ENCODE peak calls at places on chromosomes 16 and 17, in eight cellular contexts. Y is endothelial cell; I is colonic mucosa; B is CD4-positive, alpha-beta T cell; C is Panc1; Q is fibroblast of pulmonary artery; R is Caco-2; U is sigmoid colon. H is an unnamed sample.

GRCh38 chr16:55496509-55497145 is 12.2 kb upstream of the LPCAT2 start:
- DNase-seq in Y (no peak), U (no peak), I (no peak), B (no peak), C (no peak), Q (no peak), R (no peak), H (no peak)

GRCh38 chr16:24246911-24247607 is 9.1 kb upstream of the CACNG3 start:
- DNase-seq in Y (no peak), Q (no peak), R (no peak), I (no peak), B (no peak), C (no peak), U (no peak), H (no peak)

GRCh38 chr16:60811051-60811608 is 1225.1 kb downstream of the CDH8 start:
- DNase-seq in U (no peak), Q (no peak), I (no peak), B (no peak), Y (no peak), R (no peak), C (no peak), H (no peak)

GRCh38 chr16:27727941-27728340 is 178.0 kb downstream of the KATNIP start:
- DNase-seq in B (no peak), Q (no peak), C (no peak), R (no peak), I (no peak), U (no peak), Y (no peak), H (no peak)

GRCh38 chr17:44084131-44084538 is 13.6 kb downstream of the G6PC3 start:
- DNase-seq in R (no peak), Y (peak; percentile 48), U (no peak), C (no peak), Q (no peak), I (peak; percentile 41), B (no peak), H (peak; percentile 62)

GRCh38 chr17:67544364-67544763 is 167.3 kb downstream of the PITPNC1 start:
- DNase-seq in U (no peak), I (no peak), R (no peak), C (no peak), Y (no peak), B (no peak), Q (no peak), H (no peak)

GRCh38 chr17:34307110-34307509 is 12.1 kb upstream of the CCL8 start:
- DNase-seq in Y (no peak), U (no peak), B (no peak), I (no peak), C (no peak), R (no peak), Q (peak; percentile 88), H (no peak)

GRCh38 chr17:56785997-56786680 is 47.6 kb downstream of the C17orf67 start:
- DNase-seq in Q (no peak), B (no peak), Y (no peak), I (no peak), C (no peak), R (no peak), U (no peak), H (no peak)

GRCh38 chr17:79038545-79039135 is 14.7 kb downstream of the C1QTNF1 start:
- DNase-seq in Q (peak; percentile 100), C (no peak), R (no peak), U (peak; percentile 87), B (no peak), I (no peak), Y (no peak), H (no peak)

GRCh38 chr17:64084940-64085649 is 44.8 kb downstream of the ERN1 start:
- DNase-seq in I (no peak), R (no peak), C (no peak), Q (no peak), B (no peak), Y (no peak), U (no peak), H (no peak)

GRCh38 chr17:81701288-81702071 is 1.7 kb upstream of the MRPL12 start:
- DNase-seq in R (no peak), C (no peak), B (no peak), U (no peak), Y (no peak), Q (no peak), I (no peak), H (no peak)

GRCh38 chr17:39525801-39526506 is 64.7 kb downstream of the CDK12 start:
- DNase-seq in B (no peak), C (no peak), I (no peak), Y (no peak), R (no peak), Q (no peak), U (no peak), H (no peak)

GRCh38 chr16:7304257-7304656 is 28.4 kb upstream of the RBFOX1 start:
- DNase-seq in C (no peak), R (no peak), Y (no peak), B (no peak), Q (no peak), I (no peak), U (no peak), H (no peak)

GRCh38 chr16:23160082-23160481 is 10.8 kb upstream of the USP31 start:
- DNase-seq in R (no peak), B (no peak), C (no peak), Y (no peak), Q (no peak), U (no peak), I (no peak), H (no peak)

GRCh38 chr16:88784074-88784855 is 755 bp downstream of the PIEZO1 start:
- DNase-seq in C (no peak), U (peak; percentile 94), R (peak; percentile 78), Y (peak; percentile 80), I (peak; percentile 76), Q (peak; percentile 83), B (no peak), H (peak; percentile 84)

GRCh38 chr17:10135539-10136257 is 62.7 kb downstream of the GAS7 start:
- DNase-seq in R (no peak), U (peak; percentile 89), C (no peak), I (peak; percentile 60), B (no peak), Q (peak; percentile 46), Y (no peak), H (no peak)

GRCh38 chr17:2837147-2837561 is 40.9 kb downstream of the RAP1GAP2 start:
- DNase-seq in Q (no peak), C (no peak), U (no peak), Y (no peak), I (no peak), R (no peak), B (peak; percentile 28), H (no peak)

GRCh38 chr17:57868007-57868774 is 18.3 kb upstream of the MRPS23 start:
- DNase-seq in U (peak; percentile 96), R (no peak), Y (no peak), Q (peak; percentile 85), C (no peak), B (no peak), I (peak; percentile 48), H (peak; percentile 52)
- TF ChIP-seq CTCF in U (peak; percentile 63), R (no peak), Y (no peak), Q (peak; percentile 53), C (no peak), B (no peak), I (peak; percentile 21), H (no peak)

DNA sequence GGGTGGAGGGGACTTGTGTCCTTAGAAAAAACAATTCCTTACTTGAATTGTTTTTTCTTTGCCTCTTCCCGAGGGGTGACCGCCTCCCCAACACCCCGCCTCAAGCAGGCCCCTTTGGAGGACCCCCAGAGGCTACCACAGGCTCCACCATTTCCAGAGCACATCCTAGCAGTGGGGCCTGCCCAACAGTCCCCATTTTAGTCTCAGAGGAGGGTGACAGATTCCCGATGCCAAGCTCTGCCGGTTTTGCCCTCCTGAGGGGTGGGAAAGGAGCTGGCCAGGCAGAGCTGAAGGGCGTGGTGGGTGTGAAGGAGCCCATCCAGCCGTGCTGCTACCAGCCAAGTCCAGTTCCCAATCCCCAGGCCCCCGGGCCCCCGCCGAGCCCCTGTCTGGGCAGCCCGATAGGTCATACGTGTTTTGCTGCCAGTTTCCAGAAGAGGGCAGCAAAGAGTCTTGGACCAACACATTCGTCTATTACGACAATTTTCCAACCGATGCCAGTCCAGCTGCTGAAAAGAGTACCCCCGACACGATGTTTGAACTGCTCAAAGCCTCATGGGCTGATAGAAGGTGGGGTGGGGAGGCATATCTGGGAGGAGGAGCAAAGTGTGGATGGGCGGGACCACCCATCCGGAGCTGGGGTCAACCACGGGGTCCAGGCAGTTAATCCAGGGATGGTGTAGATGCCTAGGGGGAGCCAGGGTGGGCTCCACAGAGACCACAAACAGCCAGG is 18.8 kb upstream of the GAA start:
- DNase-seq in C (no peak), Q (peak; percentile 84), B (peak; percentile 38), R (peak; percentile 74), U (peak; percentile 82), Y (peak; percentile 75), I (peak; percentile 66), H (peak; percentile 68)
- TF ChIP-seq CTCF in C (peak; percentile 94), Q (peak; percentile 72), B (peak; percentile 82), R (peak; percentile 89), U (peak; percentile 69), Y (peak; percentile 71), I (peak; percentile 72), H (peak; percentile 69)

GRCh38 chr17:51585514-51586104 is 325.3 kb downstream of the UTP18 start:
- DNase-seq in Y (peak; percentile 42), C (no peak), U (no peak), Q (no peak), B (no peak), R (no peak), I (no peak), H (peak; percentile 63)
- TF ChIP-seq CTCF in Y (peak; percentile 25), C (peak; percentile 69), U (no peak), Q (no peak), B (no peak), R (peak; percentile 40), I (no peak), H (peak; percentile 73)

GRCh38 chr16:17225551-17225950 is 245.2 kb downstream of the XYLT1 start:
- DNase-seq in B (no peak), Q (no peak), Y (no peak), U (no peak), R (no peak), I (no peak), C (no peak), H (no peak)

GRCh38 chr16:17223576-17223975 is 247.2 kb downstream of the XYLT1 start:
- DNase-seq in Q (no peak), B (no peak), I (no peak), U (no peak), C (no peak), Y (no peak), R (no peak), H (no peak)

GRCh38 chr16:17224350-17224749 is 246.4 kb downstream of the XYLT1 start:
- DNase-seq in U (no peak), C (no peak), R (no peak), Y (no peak), I (no peak), B (no peak), Q (no peak), H (no peak)

GRCh38 chr16:17222756-17223411 is 247.9 kb downstream of the XYLT1 start:
- DNase-seq in U (peak; percentile 75), B (no peak), R (no peak), C (no peak), Y (no peak), I (no peak), Q (no peak), H (no peak)

GRCh38 chr16:17224859-17225258 is 245.9 kb downstream of the XYLT1 start:
- DNase-seq in R (no peak), C (no peak), Y (no peak), I (peak; percentile 50), Q (peak; percentile 51), B (no peak), U (peak; percentile 89), H (no peak)
- TF ChIP-seq CTCF in R (no peak), C (no peak), Y (no peak), I (no peak), Q (no peak), B (no peak), U (no peak), H (no peak)